ENCODE peak calls at places on chromosomes 12 and 14, in six cellular contexts. V is mesenchymal stem cell, D is IMR-90, P is H9, R is neuronal stem cell, Z is H1. A is an unnamed sample.

GRCh38 chr12:116002890-116003536 is 274.5 kb downstream of the MED13L start:
- DNase-seq in V (peak; percentile 33), R (no peak), P (no peak), Z (no peak), D (peak; percentile 8), A (no peak)

GRCh38 chr14:92651793-92652382 is 96.5 kb downstream of the LGMN start:
- DNase-seq in Z (no peak), D (no peak), R (no peak), V (no peak), P (no peak), A (no peak)

GRCh38 chr12:111759991-111760390 is 6.7 kb upstream of the ALDH2 start:
- DNase-seq in P (no peak), R (no peak), D (no peak), Z (no peak), V (no peak), A (no peak)

GRCh38 chr14:79602023-79602422 is 609.3 kb downstream of the DIO2 start:
- DNase-seq in P (no peak), V (no peak), Z (no peak), D (no peak), R (no peak), A (no peak)

GRCh38 chr14:105102893-105103292 is 37.7 kb upstream of the GPR132 start:
- DNase-seq in R (no peak), Z (no peak), P (no peak), V (no peak), D (no peak), A (no peak)

GRCh38 chr14:76050797-76051392 is 65.3 kb downstream of the IFT43 start:
- DNase-seq in V (peak; percentile 62), R (peak; percentile 62), P (no peak), Z (no peak), D (peak; percentile 65), A (peak; percentile 62)

GRCh38 chr14:68235011-68235410 is 415.4 kb downstream of the RAD51B start:
- DNase-seq in Z (no peak), V (peak; percentile 65), R (no peak), D (peak; percentile 78), P (no peak), A (no peak)

GRCh38 chr14:20697273-20698017 is 8.9 kb downstream of the ANG start:
- DNase-seq in V (peak; percentile 62), R (peak; percentile 63), P (peak; percentile 73), Z (no peak), D (peak; percentile 75), A (peak; percentile 91)

GRCh38 chr14:84533181-84533580 is 996.8 kb upstream of the FLRT2 start:
- DNase-seq in Z (no peak), V (no peak), P (no peak), D (no peak), R (no peak), A (no peak)

GRCh38 chr12:52022841-52023181 is 16.1 kb downstream of the TAMALIN start:
- DNase-seq in D (no peak), P (peak; percentile 83), Z (no peak), V (no peak), R (no peak), A (no peak)

GRCh38 chr12:47188576-47189441 is 109.0 kb upstream of the AMIGO2 start:
- DNase-seq in P (no peak), V (peak; percentile 51), D (peak; percentile 84), Z (no peak), R (no peak), A (peak; percentile 12)

GRCh38 chr12:3604750-3605638 is 114.0 kb downstream of the PRMT8 start:
- DNase-seq in V (no peak), R (no peak), D (no peak), Z (peak; percentile 31), P (peak; percentile 74), A (no peak)

GRCh38 chr14:63727231-63727735 is 582 bp downstream of the SGPP1 start:
- DNase-seq in P (peak; percentile 48), D (peak; percentile 46), V (peak; percentile 56), Z (no peak), R (no peak), A (peak; percentile 52)

GRCh38 chr12:5889381-5890047 is 55.5 kb downstream of the ANO2 start:
- DNase-seq in D (no peak), P (peak; percentile 41), V (no peak), R (no peak), Z (no peak), A (no peak)

GRCh38 chr12:24901975-24902461 is 46.9 kb downstream of the BCAT1 start:
- DNase-seq in D (no peak), R (peak; percentile 77), V (no peak), Z (no peak), P (peak; percentile 69), A (no peak)

GRCh38 chr12:2161478-2161877 is 108.7 kb downstream of the CACNA1C start:
- DNase-seq in P (no peak), R (no peak), D (no peak), Z (no peak), V (peak; percentile 43), A (no peak)

GRCh38 chr12:31362115-31362758 is 36.3 kb upstream of the SINHCAF start:
- DNase-seq in P (peak; percentile 76), Z (no peak), D (no peak), V (no peak), R (peak; percentile 33), A (peak; percentile 17)
- H3K18ac ChIP-seq in P (peak overlapping the region; percentile 61), Z (peak overlapping the region; percentile 91), D (no peak overlapping the region), V (peak overlapping the region; percentile 3), R (peak overlapping the region; percentile 95), A (no peak overlapping the region)

GRCh38 chr12:57614178-57614947 is 3.1 kb downstream of the ARHGEF25 start:
- DNase-seq in R (no peak), P (peak; percentile 88), Z (no peak), D (peak; percentile 15), V (no peak), A (no peak)

GRCh38 chr12:57615637-57616036 is 4.4 kb downstream of the ARHGEF25 start:
- DNase-seq in Z (no peak), V (no peak), P (no peak), R (no peak), D (no peak), A (no peak)

GRCh38 chr12:57616383-57617101 is 5.3 kb downstream of the ARHGEF25 start:
- DNase-seq in D (peak; percentile 62), R (no peak), V (no peak), P (no peak), Z (no peak), A (no peak)

GRCh38 chr12:57613427-57614109 is 2.3 kb downstream of the ARHGEF25 start:
- DNase-seq in R (no peak), Z (no peak), V (no peak), P (no peak), D (no peak), A (no peak)

GRCh38 chr12:57614948-57615500 is 3.8 kb downstream of the ARHGEF25 start:
- DNase-seq in P (no peak), Z (no peak), R (no peak), V (no peak), D (no peak), A (no peak)
- H2AFZ ChIP-seq in P (no peak overlapping the region), Z (no peak overlapping the region), R (no peak overlapping the region), V (no peak overlapping the region), D (no peak overlapping the region), A (no peak overlapping the region)

DNA sequence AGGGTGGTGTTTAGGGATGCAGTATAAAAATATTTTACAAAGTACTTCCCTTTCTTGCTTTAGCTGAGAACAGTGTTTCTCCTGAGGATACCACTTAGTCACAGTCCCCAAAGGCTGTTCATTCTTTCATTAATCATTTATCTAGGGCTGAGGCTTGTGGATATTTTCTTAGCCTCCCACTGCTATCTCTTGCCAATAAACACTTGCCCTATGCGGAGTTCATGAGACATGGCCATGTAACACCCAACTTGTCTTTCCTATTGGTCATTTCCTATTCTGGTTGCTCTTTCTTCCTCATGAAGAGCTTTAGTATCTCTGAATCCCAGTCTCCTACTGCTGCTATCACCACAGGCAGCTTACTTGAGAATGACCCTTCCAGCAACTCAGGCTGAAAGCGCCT is 75.2 kb downstream of the ETNK1 start:
- DNase-seq in P (no peak), V (no peak), R (no peak), Z (no peak), D (peak; percentile 29), A (no peak)
- H3K18ac ChIP-seq in P (no peak overlapping the region), V (no peak overlapping the region), R (no peak overlapping the region), Z (no peak overlapping the region), D (no peak overlapping the region), A (no peak overlapping the region)

GRCh38 chr12:12810507-12811143 is 2.5 kb upstream of the DDX47 start:
- DNase-seq in P (no peak), R (no peak), V (no peak), Z (no peak), D (no peak), A (no peak)
- H2AFZ ChIP-seq in P (no peak overlapping the region), R (no peak overlapping the region), V (no peak overlapping the region), Z (no peak overlapping the region), D (no peak overlapping the region), A (no peak overlapping the region)

GRCh38 chr12:128853321-128854197 is at the start of gene GLT1D1:
- DNase-seq in R (peak; percentile 17), D (no peak), V (no peak), Z (no peak), P (peak; percentile 55), A (no peak)
- H3K18ac ChIP-seq in R (peak within 1 kb of the TSS; percentile 99), D (no peak within 1 kb of the TSS), V (no peak within 1 kb of the TSS), Z (no peak within 1 kb of the TSS), P (peak within 1 kb of the TSS; percentile 1), A (no peak within 1 kb of the TSS)

A was measured in trophoblast cell.